ENCODE peak calls at places on chromosomes 13 and 19, in four cellular contexts. One of them, this sample, is unnamed.

GRCh38 chr13:112133489-112134149 is 66.7 kb downstream of the SOX1 start:
- DNase-seq in lung: no peak
- DNase-seq in Peyer's patch: no peak
- DNase-seq in breast epithelium: no peak
- DNase-seq in this sample: no peak

GRCh38 chr19:51887522-51888498 is at the start of gene ZNF577:
- DNase-seq in lung: peak
- DNase-seq in breast epithelium: peak
- DNase-seq in Peyer's patch: peak
- DNase-seq in this sample: peak

GRCh38 chr19:16012552-16012951 is 63.7 kb upstream of the TPM4 start:
- DNase-seq in Peyer's patch: no peak
- DNase-seq in breast epithelium: no peak
- DNase-seq in lung: no peak
- DNase-seq in this sample: no peak

GRCh38 chr19:40033989-40034560 is 22.0 kb downstream of the ZNF780B start:
- DNase-seq in Peyer's patch: no peak
- DNase-seq in breast epithelium: no peak
- DNase-seq in lung: no peak
- DNase-seq in this sample: no peak

GRCh38 chr19:58218899-58219298 is 9.8 kb upstream of the ZNF544 start:
- DNase-seq in lung: no peak
- DNase-seq in Peyer's patch: no peak
- DNase-seq in breast epithelium: no peak
- DNase-seq in this sample: no peak

GRCh38 chr13:47835470-47836228 is 165.4 kb downstream of the SUCLA2 start:
- DNase-seq in breast epithelium: no peak
- DNase-seq in Peyer's patch: no peak
- DNase-seq in lung: no peak
- DNase-seq in this sample: no peak

GRCh38 chr13:72839831-72840426 is 58.0 kb downstream of the PIBF1 start:
- DNase-seq in Peyer's patch: no peak
- DNase-seq in breast epithelium: no peak
- DNase-seq in lung: peak
- DNase-seq in this sample: peak

GRCh38 chr19:52190679-52191293 is 934 bp downstream of the PPP2R1A start:
- DNase-seq in breast epithelium: peak
- DNase-seq in Peyer's patch: no peak
- DNase-seq in lung: peak
- DNase-seq in this sample: no peak

GRCh38 chr19:2554856-2555255 is 78.9 kb downstream of the GADD45B start:
- DNase-seq in breast epithelium: no peak
- DNase-seq in Peyer's patch: no peak
- DNase-seq in lung: no peak
- DNase-seq in this sample: no peak

GRCh38 chr13:110416131-110416584 is 109.1 kb downstream of the COL4A2 start:
- DNase-seq in Peyer's patch: no peak
- DNase-seq in breast epithelium: peak
- DNase-seq in lung: no peak
- DNase-seq in this sample: no peak
- H3K27ac ChIP-seq in Peyer's patch: peak
- H3K27ac ChIP-seq in breast epithelium: peak
- H3K27ac ChIP-seq in lung: peak
- H3K27ac ChIP-seq in this sample: peak

DNA sequence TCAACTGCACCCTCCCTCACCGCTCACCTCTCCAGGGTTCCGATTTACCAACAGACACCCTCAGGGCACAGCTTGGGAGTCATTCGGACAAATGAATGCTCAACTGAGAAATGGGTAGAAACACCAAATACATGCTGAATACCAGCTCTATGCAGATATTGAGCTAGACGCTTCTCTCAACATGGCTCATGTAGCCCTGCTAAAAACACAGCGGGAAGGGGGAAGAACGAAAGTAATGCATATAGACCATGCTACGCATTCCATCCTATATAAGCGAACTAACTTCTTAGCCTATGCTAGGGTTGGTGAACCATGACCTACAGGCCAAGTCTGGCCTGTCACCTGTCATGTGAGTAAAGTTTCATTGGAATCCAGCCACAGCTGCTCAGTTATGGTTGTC is 304.0 kb downstream of the UQCRFS1 start:
- DNase-seq in breast epithelium: no peak
- DNase-seq in Peyer's patch: no peak
- DNase-seq in lung: no peak
- DNase-seq in this sample: no peak
- H3K27ac ChIP-seq in breast epithelium: no peak
- H3K27ac ChIP-seq in Peyer's patch: no peak
- H3K27ac ChIP-seq in lung: no peak
- H3K27ac ChIP-seq in this sample: no peak

GRCh38 chr13:21837841-21838551 is 167.1 kb downstream of the FGF9 start:
- DNase-seq in lung: no peak
- DNase-seq in breast epithelium: no peak
- DNase-seq in Peyer's patch: no peak
- DNase-seq in this sample: no peak

GRCh38 chr13:21837288-21837687 is 166.4 kb downstream of the FGF9 start:
- DNase-seq in lung: no peak
- DNase-seq in Peyer's patch: no peak
- DNase-seq in breast epithelium: no peak
- DNase-seq in this sample: no peak

GRCh38 chr13:21831654-21832324 is 160.9 kb downstream of the FGF9 start:
- DNase-seq in Peyer's patch: no peak
- DNase-seq in breast epithelium: no peak
- DNase-seq in lung: no peak
- DNase-seq in this sample: no peak

GRCh38 chr13:21834511-21834910 is 163.6 kb downstream of the FGF9 start:
- DNase-seq in Peyer's patch: no peak
- DNase-seq in lung: no peak
- DNase-seq in breast epithelium: no peak
- DNase-seq in this sample: no peak

DNA sequence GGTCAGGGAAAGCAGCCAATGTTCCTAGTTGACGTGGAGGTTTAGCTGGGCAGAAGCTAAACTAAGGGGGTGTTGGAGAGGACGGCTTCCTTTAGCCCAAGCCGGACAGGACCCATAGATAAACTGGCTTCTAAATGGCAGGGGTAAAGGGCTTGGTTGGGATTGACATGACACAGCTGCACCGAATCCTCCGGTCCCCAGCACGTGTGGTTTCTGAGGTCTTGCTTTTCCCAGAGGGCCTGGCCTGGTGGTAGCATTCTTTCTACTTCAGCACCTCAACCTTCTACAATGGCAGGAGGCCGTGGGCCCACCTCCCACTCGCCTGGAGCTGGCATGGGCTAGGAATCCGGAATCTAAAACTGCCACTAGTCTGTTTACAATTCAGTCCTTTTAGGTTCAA is 163.0 kb downstream of the FGF9 start:
- DNase-seq in Peyer's patch: no peak
- DNase-seq in breast epithelium: peak
- DNase-seq in lung: no peak
- DNase-seq in this sample: no peak
- H3K27ac ChIP-seq in Peyer's patch: no peak
- H3K27ac ChIP-seq in breast epithelium: peak
- H3K27ac ChIP-seq in lung: no peak
- H3K27ac ChIP-seq in this sample: no peak

GRCh38 chr13:35858665-35859064 is 272.5 kb downstream of the DCLK1 start:
- DNase-seq in lung: no peak
- DNase-seq in breast epithelium: no peak
- DNase-seq in Peyer's patch: no peak
- DNase-seq in this sample: no peak
- H3K27ac ChIP-seq in lung: no peak
- H3K27ac ChIP-seq in breast epithelium: no peak
- H3K27ac ChIP-seq in Peyer's patch: peak
- H3K27ac ChIP-seq in this sample: peak

GRCh38 chr13:80862466-80862865 is 521.5 kb upstream of the SPRY2 start:
- DNase-seq in Peyer's patch: no peak
- DNase-seq in breast epithelium: no peak
- DNase-seq in lung: no peak
- DNase-seq in this sample: no peak
- H3K27ac ChIP-seq in Peyer's patch: no peak
- H3K27ac ChIP-seq in breast epithelium: no peak
- H3K27ac ChIP-seq in lung: no peak
- H3K27ac ChIP-seq in this sample: no peak

GRCh38 chr19:41753936-41754529 is 1.3 kb upstream of the CEACAM6 start:
- DNase-seq in Peyer's patch: peak
- DNase-seq in breast epithelium: no peak
- DNase-seq in lung: peak
- DNase-seq in this sample: peak
- H3K27ac ChIP-seq in Peyer's patch: no peak
- H3K27ac ChIP-seq in breast epithelium: no peak
- H3K27ac ChIP-seq in lung: peak
- H3K27ac ChIP-seq in this sample: no peak

DNA sequence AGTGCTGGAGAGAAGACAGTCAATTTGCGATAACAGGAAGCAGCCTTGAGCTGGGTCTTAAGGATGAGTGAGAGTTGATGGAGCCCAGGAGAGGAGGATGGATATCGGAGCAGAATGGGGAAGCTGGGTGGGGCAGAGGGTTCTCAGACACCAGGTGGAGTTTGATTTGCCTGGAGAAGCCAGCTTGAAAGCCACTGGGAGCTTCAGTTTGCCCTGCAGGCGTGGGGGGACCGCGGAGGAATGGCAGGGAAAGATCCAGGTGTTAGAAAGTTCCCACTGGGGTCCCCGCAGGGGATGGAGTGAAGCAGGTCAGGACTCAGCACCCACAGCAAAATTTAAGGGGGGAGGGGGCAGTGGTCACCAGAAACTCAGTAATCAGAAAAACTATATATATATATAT is 887 bp upstream of the CDC42EP5 start:
- DNase-seq in Peyer's patch: no peak
- DNase-seq in breast epithelium: no peak
- DNase-seq in lung: no peak
- DNase-seq in this sample: no peak
- H3K27ac ChIP-seq in Peyer's patch: peak
- H3K27ac ChIP-seq in breast epithelium: peak
- H3K27ac ChIP-seq in lung: no peak
- H3K27ac ChIP-seq in this sample: peak

DNA sequence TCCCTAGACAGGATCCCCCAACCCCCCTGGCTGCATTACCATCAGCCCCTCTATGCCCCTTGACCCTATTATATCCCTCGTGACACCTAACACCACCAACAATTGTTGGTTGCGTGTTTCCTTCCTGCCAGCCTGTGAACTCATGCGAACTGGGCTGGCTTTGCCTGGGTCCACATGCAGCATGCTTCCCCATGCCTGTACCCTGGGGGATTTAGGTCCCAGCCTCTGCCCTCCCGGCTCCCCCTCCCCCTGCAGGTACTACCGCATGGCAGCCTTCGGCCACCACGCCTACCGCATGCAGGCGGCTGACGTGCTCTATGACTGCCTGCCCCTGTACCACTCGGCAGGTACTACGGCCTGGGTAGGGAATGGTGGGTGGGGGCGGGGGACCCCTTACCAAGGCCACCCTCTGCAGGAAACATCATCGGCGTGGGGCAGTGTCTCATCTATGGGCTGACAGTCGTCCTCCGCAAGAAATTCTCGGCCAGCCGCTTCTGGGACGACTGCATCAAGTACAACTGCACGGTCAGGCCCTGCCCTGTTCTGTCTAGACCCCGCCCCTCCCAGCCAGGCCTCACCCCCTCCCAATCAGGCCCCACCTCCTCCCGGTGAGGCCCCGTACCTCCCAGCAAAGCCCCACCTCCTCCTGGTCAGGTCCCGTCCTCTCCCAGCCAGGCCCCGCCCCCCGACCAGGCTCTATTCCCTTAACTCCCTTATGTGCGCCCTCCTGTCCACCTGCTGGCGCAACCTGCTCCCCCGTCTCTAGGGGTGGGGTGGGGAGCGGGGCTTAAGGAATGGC is 18.5 kb downstream of the SLC27A1 start:
- DNase-seq in lung: peak
- DNase-seq in Peyer's patch: peak
- DNase-seq in breast epithelium: peak
- DNase-seq in this sample: peak
- H3K27ac ChIP-seq in lung: peak
- H3K27ac ChIP-seq in Peyer's patch: peak
- H3K27ac ChIP-seq in breast epithelium: peak
- H3K27ac ChIP-seq in this sample: no peak

This sample was measured in prostate gland.